ENCODE peak calls at places on chromosomes 4 and X, in five cellular contexts. One of them, this sample, is unnamed.

GRCh38 chrX:148601034-148601433 is 100.6 kb downstream of the AFF2 start:
- DNase-seq in mucosa of descending colon: no peak
- DNase-seq in brain microvascular endothelial cell: no peak
- DNase-seq in activated CD8-positive, alpha-beta memory T cell treated with anti-CD3 and anti-CD28 coated beads for 48 hours: no peak
- DNase-seq in SHP77: no peak
- DNase-seq in this sample: no peak

GRCh38 chr4:151184523-151185458 is 85.4 kb downstream of the RPS3A start:
- DNase-seq in mucosa of descending colon: no peak
- DNase-seq in brain microvascular endothelial cell: peak
- DNase-seq in activated CD8-positive, alpha-beta memory T cell treated with anti-CD3 and anti-CD28 coated beads for 48 hours: no peak
- DNase-seq in SHP77: no peak
- DNase-seq in this sample: no peak

GRCh38 chr4:159722918-159723317 is 620.0 kb downstream of the RAPGEF2 start:
- DNase-seq in mucosa of descending colon: no peak
- DNase-seq in brain microvascular endothelial cell: no peak
- DNase-seq in activated CD8-positive, alpha-beta memory T cell treated with anti-CD3 and anti-CD28 coated beads for 48 hours: no peak
- DNase-seq in SHP77: no peak
- DNase-seq in this sample: no peak

GRCh38 chrX:53280316-53280702 is 1.1 kb downstream of the IQSEC2 start:
- DNase-seq in mucosa of descending colon: no peak
- DNase-seq in brain microvascular endothelial cell: no peak
- DNase-seq in activated CD8-positive, alpha-beta memory T cell treated with anti-CD3 and anti-CD28 coated beads for 48 hours: no peak
- DNase-seq in SHP77: no peak
- DNase-seq in this sample: no peak

GRCh38 chrX:47722260-47722659 is 63.3 kb upstream of the UXT start:
- DNase-seq in mucosa of descending colon: no peak
- DNase-seq in brain microvascular endothelial cell: no peak
- DNase-seq in activated CD8-positive, alpha-beta memory T cell treated with anti-CD3 and anti-CD28 coated beads for 48 hours: no peak
- DNase-seq in SHP77: no peak
- DNase-seq in this sample: no peak

GRCh38 chr4:128720270-128720669 is 89.2 kb upstream of the JADE1 start:
- DNase-seq in mucosa of descending colon: no peak
- DNase-seq in brain microvascular endothelial cell: no peak
- DNase-seq in activated CD8-positive, alpha-beta memory T cell treated with anti-CD3 and anti-CD28 coated beads for 48 hours: no peak
- DNase-seq in SHP77: no peak
- DNase-seq in this sample: no peak

GRCh38 chr4:66575024-66575696 is 904.9 kb upstream of the EPHA5 start:
- DNase-seq in mucosa of descending colon: no peak
- DNase-seq in brain microvascular endothelial cell: peak
- DNase-seq in activated CD8-positive, alpha-beta memory T cell treated with anti-CD3 and anti-CD28 coated beads for 48 hours: no peak
- DNase-seq in SHP77: no peak
- DNase-seq in this sample: no peak

GRCh38 chr4:72295966-72296557 is 264.3 kb downstream of the NPFFR2 start:
- DNase-seq in mucosa of descending colon: no peak
- DNase-seq in brain microvascular endothelial cell: peak
- DNase-seq in activated CD8-positive, alpha-beta memory T cell treated with anti-CD3 and anti-CD28 coated beads for 48 hours: no peak
- DNase-seq in SHP77: peak
- DNase-seq in this sample: no peak

GRCh38 chr4:136012250-136012649 is 1520.0 kb downstream of the PCDH18 start:
- DNase-seq in mucosa of descending colon: no peak
- DNase-seq in brain microvascular endothelial cell: no peak
- DNase-seq in activated CD8-positive, alpha-beta memory T cell treated with anti-CD3 and anti-CD28 coated beads for 48 hours: no peak
- DNase-seq in SHP77: no peak
- DNase-seq in this sample: no peak

GRCh38 chr4:2266181-2266580 is 4.3 kb upstream of the MXD4 start:
- DNase-seq in mucosa of descending colon: peak
- DNase-seq in brain microvascular endothelial cell: no peak
- DNase-seq in activated CD8-positive, alpha-beta memory T cell treated with anti-CD3 and anti-CD28 coated beads for 48 hours: no peak
- DNase-seq in SHP77: no peak
- DNase-seq in this sample: no peak

GRCh38 chrX:81120936-81121351 is 80.8 kb downstream of the HMGN5 start:
- DNase-seq in mucosa of descending colon: peak
- DNase-seq in brain microvascular endothelial cell: peak
- DNase-seq in activated CD8-positive, alpha-beta memory T cell treated with anti-CD3 and anti-CD28 coated beads for 48 hours: no peak
- DNase-seq in SHP77: peak
- DNase-seq in this sample: peak

GRCh38 chrX:10447577-10448214 is 172.7 kb downstream of the MID1 start:
- DNase-seq in mucosa of descending colon: no peak
- DNase-seq in brain microvascular endothelial cell: peak
- DNase-seq in activated CD8-positive, alpha-beta memory T cell treated with anti-CD3 and anti-CD28 coated beads for 48 hours: no peak
- DNase-seq in SHP77: no peak
- DNase-seq in this sample: no peak

GRCh38 chr4:108149588-108150380 is 18.9 kb downstream of the LEF1 start:
- DNase-seq in mucosa of descending colon: no peak
- DNase-seq in brain microvascular endothelial cell: no peak
- DNase-seq in activated CD8-positive, alpha-beta memory T cell treated with anti-CD3 and anti-CD28 coated beads for 48 hours: no peak
- DNase-seq in SHP77: no peak
- DNase-seq in this sample: no peak

GRCh38 chr4:109215511-109215910 is 86.9 kb downstream of the COL25A1 start:
- DNase-seq in mucosa of descending colon: no peak
- DNase-seq in brain microvascular endothelial cell: no peak
- DNase-seq in activated CD8-positive, alpha-beta memory T cell treated with anti-CD3 and anti-CD28 coated beads for 48 hours: no peak
- DNase-seq in SHP77: no peak
- DNase-seq in this sample: no peak

GRCh38 chr4:39613093-39613656 is 25.5 kb downstream of the SMIM14 start:
- DNase-seq in mucosa of descending colon: no peak
- DNase-seq in brain microvascular endothelial cell: no peak
- DNase-seq in activated CD8-positive, alpha-beta memory T cell treated with anti-CD3 and anti-CD28 coated beads for 48 hours: no peak
- DNase-seq in SHP77: no peak
- DNase-seq in this sample: no peak

GRCh38 chr4:113835005-113835404 is 73.5 kb upstream of the CAMK2D start:
- DNase-seq in mucosa of descending colon: no peak
- DNase-seq in brain microvascular endothelial cell: peak
- DNase-seq in activated CD8-positive, alpha-beta memory T cell treated with anti-CD3 and anti-CD28 coated beads for 48 hours: no peak
- DNase-seq in SHP77: no peak
- DNase-seq in this sample: no peak

GRCh38 chrX:50117477-50117876 is 83.3 kb downstream of the AKAP4 start:
- DNase-seq in mucosa of descending colon: peak
- DNase-seq in brain microvascular endothelial cell: no peak
- DNase-seq in activated CD8-positive, alpha-beta memory T cell treated with anti-CD3 and anti-CD28 coated beads for 48 hours: no peak
- DNase-seq in SHP77: no peak
- DNase-seq in this sample: no peak